ENCODE peak calls at places on chromosomes 1 and 21, in five cellular contexts. W is aorta, B is neural crest cell, J is putamen, U is A549. O is an unnamed sample.

GRCh38 chr1:205701891-205702290 is 21.6 kb upstream of the SLC45A3 start:
- DNase-seq in W (no peak), B (no peak), J (no peak), U (no peak), O (no peak)

GRCh38 chr1:53077599-53077965 is 15.6 kb downstream of the PODN start:
- DNase-seq in W (peak), B (no peak), J (no peak), U (no peak), O (no peak)

GRCh38 chr1:37605061-37605650 is 9.4 kb upstream of the GNL2 start:
- DNase-seq in W (no peak), B (no peak), J (no peak), U (no peak), O (no peak)

GRCh38 chr1:7596126-7596755 is 174.9 kb upstream of the VAMP3 start:
- DNase-seq in W (peak), B (no peak), J (no peak), U (no peak), O (no peak)

GRCh38 chr1:157155658-157156057 is 17.5 kb upstream of the ETV3 start:
- DNase-seq in W (no peak), B (no peak), J (no peak), U (no peak), O (no peak)

GRCh38 chr1:22870201-22870871 is 102.3 kb downstream of the LACTBL1 start:
- DNase-seq in W (no peak), B (no peak), J (no peak), U (no peak), O (no peak)

GRCh38 chr21:35575280-35575915 is 484.9 kb downstream of the SETD4 start:
- DNase-seq in W (no peak), B (no peak), J (no peak), U (no peak), O (peak)

GRCh38 chr1:113786055-113786454 is 26.2 kb downstream of the RSBN1 start:
- DNase-seq in W (no peak), B (no peak), J (no peak), U (no peak), O (no peak)

GRCh38 chr1:109632671-109633346 is 13.2 kb downstream of the AMPD2 start:
- DNase-seq in W (no peak), B (no peak), J (no peak), U (no peak), O (no peak)

O was measured in stromal cell of bone marrow.